ENCODE peak calls at places on chromosomes 4 and X, in seven cellular contexts. One of them, this sample, is unnamed.

GRCh38 chr4:126834854-126835253 is 797.9 kb upstream of the INTU start:
- DNase-seq in IMR-90: no peak
- DNase-seq in neuronal stem cell: no peak
- DNase-seq in trophoblast cell: no peak
- DNase-seq in mesenchymal stem cell: no peak
- DNase-seq in H1: no peak
- DNase-seq in mesendoderm: no peak
- DNase-seq in this sample: no peak

GRCh38 chr4:126354784-126355183 is 1040.0 kb downstream of the FAT4 start:
- DNase-seq in IMR-90: no peak
- DNase-seq in neuronal stem cell: no peak
- DNase-seq in trophoblast cell: no peak
- DNase-seq in mesenchymal stem cell: no peak
- DNase-seq in H1: no peak
- DNase-seq in mesendoderm: no peak
- DNase-seq in this sample: no peak

GRCh38 chr4:86582453-86582852 is 11.7 kb upstream of the PTPN13 start:
- DNase-seq in IMR-90: no peak
- DNase-seq in neuronal stem cell: no peak
- DNase-seq in trophoblast cell: no peak
- DNase-seq in mesenchymal stem cell: no peak
- DNase-seq in H1: no peak
- DNase-seq in mesendoderm: no peak
- DNase-seq in this sample: no peak

GRCh38 chr4:153532227-153532626 is 66.1 kb downstream of the TMEM131L start:
- DNase-seq in IMR-90: no peak
- DNase-seq in neuronal stem cell: no peak
- DNase-seq in trophoblast cell: no peak
- DNase-seq in mesenchymal stem cell: no peak
- DNase-seq in H1: no peak
- DNase-seq in mesendoderm: no peak
- DNase-seq in this sample: no peak

GRCh38 chr4:40685300-40685699 is 55.6 kb upstream of the RBM47 start:
- DNase-seq in IMR-90: peak; percentile 73
- DNase-seq in neuronal stem cell: no peak
- DNase-seq in trophoblast cell: peak; percentile 80
- DNase-seq in mesenchymal stem cell: peak; percentile 54
- DNase-seq in H1: no peak
- DNase-seq in mesendoderm: no peak
- DNase-seq in this sample: no peak

GRCh38 chr4:152516156-152516555 is 19.7 kb downstream of the FBXW7 start:
- DNase-seq in IMR-90: no peak
- DNase-seq in neuronal stem cell: no peak
- DNase-seq in trophoblast cell: peak; percentile 6
- DNase-seq in mesenchymal stem cell: no peak
- DNase-seq in H1: no peak
- DNase-seq in mesendoderm: peak; percentile 58
- DNase-seq in this sample: no peak

GRCh38 chrX:48920713-48921104 is 1.9 kb upstream of the PIM2 start:
- DNase-seq in IMR-90: no peak
- DNase-seq in neuronal stem cell: no peak
- DNase-seq in trophoblast cell: no peak
- DNase-seq in mesenchymal stem cell: no peak
- DNase-seq in H1: no peak
- DNase-seq in mesendoderm: peak; percentile 52
- DNase-seq in this sample: no peak

GRCh38 chr4:21113496-21114213 is 413.4 kb downstream of the PACRGL start:
- DNase-seq in IMR-90: no peak
- DNase-seq in neuronal stem cell: no peak
- DNase-seq in trophoblast cell: no peak
- DNase-seq in mesenchymal stem cell: peak; percentile 38
- DNase-seq in H1: no peak
- DNase-seq in mesendoderm: no peak
- DNase-seq in this sample: no peak

GRCh38 chr4:78534286-78534955 is 17.1 kb upstream of the ANXA3 start:
- DNase-seq in IMR-90: peak; percentile 28
- DNase-seq in neuronal stem cell: no peak
- DNase-seq in trophoblast cell: no peak
- DNase-seq in mesenchymal stem cell: no peak
- DNase-seq in H1: no peak
- DNase-seq in mesendoderm: no peak
- DNase-seq in this sample: no peak

GRCh38 chr4:101191302-101192098 is 155.8 kb downstream of the PPP3CA start:
- DNase-seq in IMR-90: peak; percentile 92
- DNase-seq in neuronal stem cell: no peak
- DNase-seq in trophoblast cell: no peak
- DNase-seq in mesenchymal stem cell: peak; percentile 92
- DNase-seq in H1: no peak
- DNase-seq in mesendoderm: peak; percentile 73
- DNase-seq in this sample: peak; percentile 61

GRCh38 chr4:103994059-103994458 is 274.3 kb upstream of the TACR3 start:
- DNase-seq in IMR-90: no peak
- DNase-seq in neuronal stem cell: no peak
- DNase-seq in trophoblast cell: peak; percentile 7
- DNase-seq in mesenchymal stem cell: peak; percentile 24
- DNase-seq in H1: no peak
- DNase-seq in mesendoderm: peak; percentile 77
- DNase-seq in this sample: no peak

GRCh38 chrX:134601240-134601639 is 57.0 kb downstream of the PLAC1 start:
- DNase-seq in IMR-90: peak; percentile 27
- DNase-seq in neuronal stem cell: no peak
- DNase-seq in trophoblast cell: no peak
- DNase-seq in mesenchymal stem cell: no peak
- DNase-seq in H1: no peak
- DNase-seq in mesendoderm: no peak
- DNase-seq in this sample: no peak

GRCh38 chrX:506341-506740 is 119.6 kb upstream of the PPP2R3B start:
- DNase-seq in IMR-90: no peak
- DNase-seq in neuronal stem cell: no peak
- DNase-seq in trophoblast cell: no peak
- DNase-seq in mesenchymal stem cell: no peak
- DNase-seq in H1: no peak
- DNase-seq in mesendoderm: peak; percentile 57
- DNase-seq in this sample: no peak

GRCh38 chrX:120561634-120562568 is 1.1 kb upstream of the CUL4B start:
- DNase-seq in IMR-90: no peak
- DNase-seq in neuronal stem cell: no peak
- DNase-seq in trophoblast cell: no peak
- DNase-seq in mesenchymal stem cell: no peak
- DNase-seq in H1: no peak
- DNase-seq in mesendoderm: no peak
- DNase-seq in this sample: no peak

GRCh38 chr4:25949994-25950393 is 36.0 kb downstream of the SMIM20 start:
- DNase-seq in IMR-90: no peak
- DNase-seq in neuronal stem cell: no peak
- DNase-seq in trophoblast cell: no peak
- DNase-seq in mesenchymal stem cell: no peak
- DNase-seq in H1: no peak
- DNase-seq in mesendoderm: no peak
- DNase-seq in this sample: no peak

GRCh38 chrX:48703642-48704481 is 7.3 kb downstream of the SUV39H1 start:
- DNase-seq in IMR-90: peak; percentile 23
- DNase-seq in neuronal stem cell: no peak
- DNase-seq in trophoblast cell: peak; percentile 90
- DNase-seq in mesenchymal stem cell: peak; percentile 36
- DNase-seq in H1: no peak
- DNase-seq in mesendoderm: peak; percentile 18
- DNase-seq in this sample: no peak

GRCh38 chrX:96433409-96434122 is 251.1 kb upstream of the DIAPH2 start:
- DNase-seq in IMR-90: no peak
- DNase-seq in neuronal stem cell: no peak
- DNase-seq in trophoblast cell: no peak
- DNase-seq in mesenchymal stem cell: peak; percentile 8
- DNase-seq in H1: no peak
- DNase-seq in mesendoderm: no peak
- DNase-seq in this sample: no peak

GRCh38 chrX:96438803-96439202 is 245.8 kb upstream of the DIAPH2 start:
- DNase-seq in IMR-90: peak; percentile 11
- DNase-seq in neuronal stem cell: no peak
- DNase-seq in trophoblast cell: no peak
- DNase-seq in mesenchymal stem cell: no peak
- DNase-seq in H1: no peak
- DNase-seq in mesendoderm: no peak
- DNase-seq in this sample: no peak

GRCh38 chrX:96432647-96433046 is 252.0 kb upstream of the DIAPH2 start:
- DNase-seq in IMR-90: no peak
- DNase-seq in neuronal stem cell: no peak
- DNase-seq in trophoblast cell: no peak
- DNase-seq in mesenchymal stem cell: peak; percentile 30
- DNase-seq in H1: no peak
- DNase-seq in mesendoderm: no peak
- DNase-seq in this sample: no peak

GRCh38 chrX:96436105-96436504 is 248.5 kb upstream of the DIAPH2 start:
- DNase-seq in IMR-90: peak; percentile 69
- DNase-seq in neuronal stem cell: no peak
- DNase-seq in trophoblast cell: peak; percentile 55
- DNase-seq in mesenchymal stem cell: peak; percentile 60
- DNase-seq in H1: no peak
- DNase-seq in mesendoderm: no peak
- DNase-seq in this sample: no peak

DNA sequence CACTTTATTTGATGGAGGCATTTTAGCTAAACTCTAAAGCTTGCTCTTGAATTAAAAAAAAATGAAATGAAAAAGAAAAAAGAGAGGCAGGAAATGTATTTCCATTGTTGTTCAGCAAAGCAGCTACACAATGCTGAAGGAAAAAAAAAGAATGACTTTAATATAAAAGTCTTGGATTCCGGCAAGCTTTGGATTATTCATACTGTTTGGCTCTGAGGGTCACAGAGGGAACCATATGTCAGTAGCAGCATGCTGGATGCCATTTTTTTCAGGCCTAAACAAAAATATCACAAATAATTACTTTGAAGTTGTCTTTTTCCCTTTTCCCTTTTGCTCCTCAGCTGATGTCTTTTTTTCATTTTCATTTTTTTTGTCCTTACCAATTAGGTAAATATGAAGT is 249.0 kb upstream of the DIAPH2 start:
- DNase-seq in IMR-90: peak; percentile 13
- DNase-seq in neuronal stem cell: no peak
- DNase-seq in trophoblast cell: no peak
- DNase-seq in mesenchymal stem cell: peak; percentile 8
- DNase-seq in H1: no peak
- DNase-seq in mesendoderm: no peak
- DNase-seq in this sample: no peak
- H2AK5ac ChIP-seq in IMR-90: no peak overlapping the region
- H2AK5ac ChIP-seq in neuronal stem cell: no peak overlapping the region
- H2AK5ac ChIP-seq in trophoblast cell: no peak overlapping the region
- H2AK5ac ChIP-seq in mesenchymal stem cell: no peak overlapping the region
- H2AK5ac ChIP-seq in H1: no peak overlapping the region
- H2AK5ac ChIP-seq in mesendoderm: no peak overlapping the region
- H2AK5ac ChIP-seq in this sample: no peak overlapping the region

DNA sequence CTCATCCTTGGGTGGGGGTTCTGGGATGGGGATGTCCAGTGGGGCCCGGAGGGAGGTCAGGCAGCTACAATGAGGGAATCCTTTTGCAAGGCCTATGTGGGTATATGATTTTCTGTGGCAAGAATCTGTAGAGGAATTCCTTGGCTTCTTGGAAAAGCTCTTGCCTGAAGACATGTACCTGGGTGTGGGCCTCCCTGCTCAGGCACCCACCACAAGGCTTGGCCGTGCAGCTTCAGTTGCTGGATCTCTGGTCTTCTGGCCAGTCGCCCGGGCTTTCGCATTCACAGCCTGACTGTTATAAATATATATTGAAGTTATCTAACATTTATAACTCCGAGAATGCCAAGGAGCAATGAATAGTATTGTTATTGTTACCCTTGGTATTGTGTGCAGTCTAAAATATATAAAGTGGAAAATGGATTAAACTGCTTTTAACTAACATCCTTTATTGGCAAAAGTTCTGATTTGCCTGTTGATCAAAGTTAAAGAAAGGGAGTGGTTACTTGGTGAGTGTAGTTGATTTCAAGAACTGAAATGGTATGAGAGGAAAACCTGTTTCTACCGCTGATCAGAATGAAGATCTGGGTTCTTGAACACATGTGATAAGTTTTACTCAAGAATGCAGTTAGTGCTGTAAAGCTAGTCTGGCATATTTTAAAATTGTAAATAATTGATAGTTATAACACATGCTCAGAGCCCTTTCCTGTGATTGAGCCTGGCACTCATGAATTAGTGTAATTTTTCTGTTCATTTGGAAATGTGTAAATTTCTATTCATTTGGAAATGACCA is 36.0 kb downstream of the PTTG2 start:
- DNase-seq in IMR-90: no peak
- DNase-seq in neuronal stem cell: no peak
- DNase-seq in trophoblast cell: peak; percentile 95
- DNase-seq in mesenchymal stem cell: no peak
- DNase-seq in H1: no peak
- DNase-seq in mesendoderm: no peak
- DNase-seq in this sample: no peak
- H3K4me2 ChIP-seq in IMR-90: no peak overlapping the region
- H3K4me2 ChIP-seq in neuronal stem cell: no peak overlapping the region
- H3K4me2 ChIP-seq in trophoblast cell: no peak overlapping the region
- H3K4me2 ChIP-seq in mesenchymal stem cell: no peak overlapping the region
- H3K4me2 ChIP-seq in H1: no peak overlapping the region
- H3K4me2 ChIP-seq in mesendoderm: no peak overlapping the region
- H3K4me2 ChIP-seq in this sample: no peak overlapping the region

DNA sequence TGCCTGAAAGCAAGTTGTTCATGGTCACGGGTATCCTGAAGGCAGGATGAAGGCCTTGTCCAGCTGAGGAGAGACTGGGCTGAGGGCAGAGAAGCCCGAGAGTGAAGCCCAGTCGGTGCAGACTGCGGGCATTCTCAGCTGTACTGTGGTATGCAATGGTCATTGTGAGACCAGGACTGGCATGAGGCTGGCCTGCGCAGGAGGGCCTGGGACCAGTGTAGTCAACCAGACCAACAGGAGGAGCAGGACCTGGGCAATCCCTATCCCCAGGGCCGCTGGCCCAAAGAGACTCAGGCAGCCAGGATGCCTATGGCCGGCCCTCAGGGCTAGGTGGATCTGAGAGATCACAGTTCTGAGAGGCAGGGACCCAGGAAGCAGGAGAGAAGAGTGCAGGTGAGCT is 81.6 kb downstream of the NYX start:
- DNase-seq in IMR-90: no peak
- DNase-seq in neuronal stem cell: no peak
- DNase-seq in trophoblast cell: peak; percentile 55
- DNase-seq in mesenchymal stem cell: no peak
- DNase-seq in H1: no peak
- DNase-seq in mesendoderm: no peak
- DNase-seq in this sample: no peak
- H2AK5ac ChIP-seq in IMR-90: no peak overlapping the region
- H2AK5ac ChIP-seq in neuronal stem cell: no peak overlapping the region
- H2AK5ac ChIP-seq in trophoblast cell: no peak overlapping the region
- H2AK5ac ChIP-seq in mesenchymal stem cell: no peak overlapping the region
- H2AK5ac ChIP-seq in H1: no peak overlapping the region
- H2AK5ac ChIP-seq in mesendoderm: no peak overlapping the region
- H2AK5ac ChIP-seq in this sample: no peak overlapping the region

DNA sequence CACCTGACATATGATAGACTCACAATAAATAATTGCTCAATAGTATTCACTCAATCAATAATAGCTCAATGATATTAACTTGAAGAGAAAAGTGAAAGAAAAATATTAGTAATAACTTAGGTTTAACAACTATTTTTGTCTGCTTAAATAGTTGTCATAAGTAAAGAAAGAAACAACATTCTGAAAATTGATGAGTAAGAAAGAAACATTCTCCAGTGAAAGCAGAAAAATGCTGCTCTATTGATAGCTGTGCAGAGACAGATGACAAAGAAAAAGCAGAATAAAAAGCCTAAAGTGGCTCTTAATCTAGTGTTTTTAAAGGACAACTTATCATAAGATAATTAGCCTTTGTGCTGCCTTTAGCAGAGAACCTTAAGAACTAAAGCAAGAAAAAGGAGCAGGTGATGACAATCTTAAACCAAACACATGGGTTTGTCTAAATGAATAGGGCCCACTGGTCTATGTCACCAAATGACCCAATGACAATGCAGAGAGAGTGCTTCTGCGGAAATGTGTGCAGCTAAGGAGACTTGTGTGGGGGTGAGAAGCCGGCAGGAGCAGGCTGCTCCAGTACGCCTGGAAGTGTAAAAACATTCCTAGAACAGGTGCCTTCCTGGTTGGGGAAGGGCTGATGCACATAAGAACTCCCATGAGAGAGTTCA is 13.2 kb downstream of the HS3ST1 start:
- DNase-seq in IMR-90: no peak
- DNase-seq in neuronal stem cell: no peak
- DNase-seq in trophoblast cell: peak; percentile 42
- DNase-seq in mesenchymal stem cell: no peak
- DNase-seq in H1: no peak
- DNase-seq in mesendoderm: no peak
- DNase-seq in this sample: no peak
- H3K4me2 ChIP-seq in IMR-90: no peak overlapping the region
- H3K4me2 ChIP-seq in neuronal stem cell: no peak overlapping the region
- H3K4me2 ChIP-seq in trophoblast cell: no peak overlapping the region
- H3K4me2 ChIP-seq in mesenchymal stem cell: no peak overlapping the region
- H3K4me2 ChIP-seq in H1: no peak overlapping the region
- H3K4me2 ChIP-seq in mesendoderm: no peak overlapping the region
- H3K4me2 ChIP-seq in this sample: no peak overlapping the region

This sample was measured in H9.